ENCODE peak calls at places on chromosomes 16 and 17, in seven cellular contexts. One of them, this sample, is unnamed.

GRCh38 chr16:27549857-27550581 is at the start of the genes GTF3C1 and KATNIP:
- DNase-seq in SIG-M5: peak; percentile 60
- DNase-seq in RCC 7860: peak; percentile 97
- DNase-seq in NCI-H446: peak; percentile 97
- DNase-seq in activated T-helper 1 cell treated with Interleukin-2 at 50 U/mL for 16 hours: peak; percentile 100
- DNase-seq in hepatocyte: peak; percentile 100
- DNase-seq in GM12878: peak; percentile 90
- DNase-seq in this sample: peak; percentile 100

GRCh38 chr16:48963306-48963705 is 318.3 kb downstream of the CBLN1 start:
- DNase-seq in hepatocyte: peak; percentile 38
- DNase-seq in RCC 7860: peak; percentile 82
- DNase-seq in GM12878: no peak
- DNase-seq in SIG-M5: no peak
- DNase-seq in NCI-H446: no peak
- DNase-seq in activated T-helper 1 cell treated with Interleukin-2 at 50 U/mL for 16 hours: no peak
- DNase-seq in this sample: peak; percentile 86

GRCh38 chr16:86287641-86288201 is 222.6 kb upstream of the FOXF1 start:
- DNase-seq in NCI-H446: no peak
- DNase-seq in GM12878: no peak
- DNase-seq in SIG-M5: no peak
- DNase-seq in activated T-helper 1 cell treated with Interleukin-2 at 50 U/mL for 16 hours: no peak
- DNase-seq in hepatocyte: no peak
- DNase-seq in RCC 7860: no peak
- DNase-seq in this sample: no peak

GRCh38 chr17:27651411-27652345 is 20.7 kb downstream of the LGALS9 start:
- DNase-seq in GM12878: no peak
- DNase-seq in NCI-H446: no peak
- DNase-seq in hepatocyte: peak; percentile 50
- DNase-seq in activated T-helper 1 cell treated with Interleukin-2 at 50 U/mL for 16 hours: peak; percentile 35
- DNase-seq in SIG-M5: no peak
- DNase-seq in RCC 7860: no peak
- DNase-seq in this sample: peak; percentile 49

GRCh38 chr17:65131946-65132345 is 5.2 kb upstream of the RGS9 start:
- DNase-seq in GM12878: no peak
- DNase-seq in NCI-H446: no peak
- DNase-seq in hepatocyte: peak; percentile 59
- DNase-seq in SIG-M5: no peak
- DNase-seq in RCC 7860: peak; percentile 33
- DNase-seq in activated T-helper 1 cell treated with Interleukin-2 at 50 U/mL for 16 hours: no peak
- DNase-seq in this sample: no peak

GRCh38 chr16:78473031-78473699 is 373.7 kb downstream of the WWOX start:
- DNase-seq in activated T-helper 1 cell treated with Interleukin-2 at 50 U/mL for 16 hours: no peak
- DNase-seq in hepatocyte: no peak
- DNase-seq in GM12878: no peak
- DNase-seq in SIG-M5: no peak
- DNase-seq in NCI-H446: no peak
- DNase-seq in RCC 7860: no peak
- DNase-seq in this sample: no peak

GRCh38 chr17:60330731-60331130 is 61.2 kb downstream of the USP32 start:
- DNase-seq in NCI-H446: no peak
- DNase-seq in RCC 7860: no peak
- DNase-seq in activated T-helper 1 cell treated with Interleukin-2 at 50 U/mL for 16 hours: no peak
- DNase-seq in hepatocyte: no peak
- DNase-seq in SIG-M5: no peak
- DNase-seq in GM12878: no peak
- DNase-seq in this sample: no peak

GRCh38 chr17:68993112-68993511 is 37.9 kb upstream of the ABCA8 start:
- DNase-seq in SIG-M5: no peak
- DNase-seq in hepatocyte: peak; percentile 11
- DNase-seq in activated T-helper 1 cell treated with Interleukin-2 at 50 U/mL for 16 hours: no peak
- DNase-seq in RCC 7860: no peak
- DNase-seq in GM12878: no peak
- DNase-seq in NCI-H446: no peak
- DNase-seq in this sample: no peak

GRCh38 chr16:89363621-89364393 is 126.6 kb downstream of the ANKRD11 start:
- DNase-seq in activated T-helper 1 cell treated with Interleukin-2 at 50 U/mL for 16 hours: no peak
- DNase-seq in SIG-M5: no peak
- DNase-seq in GM12878: no peak
- DNase-seq in NCI-H446: no peak
- DNase-seq in hepatocyte: peak; percentile 63
- DNase-seq in RCC 7860: peak; percentile 74
- DNase-seq in this sample: peak; percentile 77

GRCh38 chr17:2174471-2175293 is 119.8 kb downstream of the HIC1 start:
- DNase-seq in hepatocyte: peak; percentile 76
- DNase-seq in activated T-helper 1 cell treated with Interleukin-2 at 50 U/mL for 16 hours: no peak
- DNase-seq in GM12878: no peak
- DNase-seq in NCI-H446: no peak
- DNase-seq in RCC 7860: no peak
- DNase-seq in SIG-M5: no peak
- DNase-seq in this sample: no peak